ENCODE peak calls at places on chromosomes 2 and 18, in ten cellular contexts. K is DND-41; C is activated effector memory CD4-positive, alpha-beta T cell treated with Interleukin-2 at 50 U/mL for 16 hours; A is GM10248; F is Calu3; W is dermis blood vessel endothelial cell; S is SJSA1; M is tibial artery; D is MG63; Z is COR-L47. H is an unnamed sample.

GRCh38 chr2:167987558-167987957 is 259.8 kb downstream of the STK39 start:
- DNase-seq in F (no peak), D (no peak), S (no peak), M (no peak), Z (no peak), A (no peak), W (no peak), K (no peak), C (no peak), H (no peak)

GRCh38 chr2:6580982-6581381 is 284.7 kb downstream of the CMPK2 start:
- DNase-seq in Z (no peak), F (no peak), S (no peak), W (no peak), K (no peak), A (no peak), C (no peak), D (peak), M (no peak), H (no peak)

GRCh38 chr2:159111346-159111922 is 143.0 kb downstream of the TANC1 start:
- DNase-seq in A (no peak), M (no peak), K (no peak), S (no peak), F (no peak), C (no peak), D (peak), W (peak), Z (no peak), H (peak)

GRCh38 chr2:212956665-212957064 is 194.7 kb downstream of the IKZF2 start:
- DNase-seq in F (no peak), C (no peak), M (no peak), Z (no peak), S (no peak), K (no peak), D (no peak), A (no peak), W (no peak), H (no peak)

GRCh38 chr2:17303496-17303895 is 214.7 kb downstream of the RAD51AP2 start:
- DNase-seq in W (no peak), Z (no peak), S (no peak), F (no peak), M (no peak), A (no peak), D (peak), K (no peak), C (no peak), H (no peak)

GRCh38 chr18:55405655-55406373 is 182.2 kb downstream of the TCF4 start:
- DNase-seq in C (no peak), Z (peak), K (no peak), W (peak), A (no peak), S (peak), F (peak), D (peak), M (peak), H (peak)

GRCh38 chr18:36503477-36503876 is 206.0 kb downstream of the FHOD3 start:
- DNase-seq in M (no peak), A (no peak), F (no peak), Z (no peak), W (no peak), K (no peak), D (no peak), C (no peak), S (no peak), H (no peak)

GRCh38 chr2:98727758-98728718 is 2.9 kb downstream of the MGAT4A start:
- DNase-seq in A (no peak), D (no peak), F (no peak), Z (no peak), M (no peak), C (no peak), K (peak), W (no peak), S (no peak), H (no peak)

GRCh38 chr2:236219411-236219810 is 44.8 kb downstream of the ASB18 start:
- DNase-seq in A (no peak), C (no peak), W (no peak), F (no peak), Z (no peak), S (peak), K (no peak), D (no peak), M (peak), H (no peak)

GRCh38 chr2:228655341-228655740 is 473.9 kb upstream of the SPHKAP start:
- DNase-seq in K (no peak), A (no peak), M (no peak), F (no peak), D (no peak), S (no peak), Z (no peak), C (no peak), W (no peak), H (no peak)

GRCh38 chr2:159356053-159356554 is 69.6 kb upstream of the WDSUB1 start:
- DNase-seq in W (no peak), D (no peak), F (no peak), K (no peak), Z (no peak), S (no peak), M (no peak), A (no peak), C (no peak), H (no peak)

GRCh38 chr2:215712219-215712849 is 276.5 kb upstream of the FN1 start:
- DNase-seq in M (no peak), F (no peak), D (no peak), S (no peak), K (no peak), W (peak), Z (no peak), C (no peak), A (no peak), H (no peak)

GRCh38 chr2:46767706-46768105 is 147.9 kb downstream of the MCFD2 start:
- DNase-seq in F (no peak), Z (no peak), D (no peak), S (no peak), W (no peak), C (no peak), M (no peak), K (no peak), A (no peak), H (no peak)

GRCh38 chr18:10923671-10924070 is 225.7 kb downstream of the PIEZO2 start:
- DNase-seq in S (no peak), M (no peak), A (no peak), C (no peak), W (no peak), D (peak), Z (no peak), K (no peak), F (no peak), H (no peak)

H was measured in AG08395.